ENCODE peak calls at places on chromosomes 12 and 14, in five cellular contexts. C is cardiac muscle cell, F is tibial artery, J is endodermal cell, R is spleen. Q is an unnamed sample. For H3K4me1, the result is how much of the 10 kb centered on the place peaks cover.

GRCh38 chr14:69720912-69721311 is 46.0 kb upstream of the SRSF5 start:
- DNase-seq in C (no peak), F (no peak), J (no peak), R (no peak), Q (no peak)

GRCh38 chr12:106248849-106249371 is 1.1 kb upstream of the CKAP4 start:
- DNase-seq in C (no peak), F (no peak), J (peak), R (peak), Q (no peak)

GRCh38 chr12:116456683-116457082 is 102.5 kb upstream of the MAP1LC3B2 start:
- DNase-seq in C (peak), F (peak), J (peak), R (peak), Q (no peak)

GRCh38 chr12:101713059-101713682 is 15.7 kb downstream of the CHPT1 start:
- DNase-seq in C (peak), F (peak), J (no peak), R (no peak), Q (no peak)

GRCh38 chr12:47777741-47778558 is 4.9 kb downstream of the SLC48A1 start:
- DNase-seq in C (no peak), F (no peak), J (no peak), R (peak), Q (no peak)

GRCh38 chr12:20625531-20625930 is 69.6 kb upstream of the SLCO1C1 start:
- DNase-seq in C (no peak), F (no peak), J (no peak), R (no peak), Q (no peak)

GRCh38 chr12:109715310-109716091 is 1.9 kb downstream of the FAM222A start:
- DNase-seq in C (no peak), F (no peak), J (peak), R (no peak), Q (no peak)

GRCh38 chr14:21092147-21093011 is 6.1 kb downstream of the ZNF219 start:
- DNase-seq in C (peak), F (peak), J (peak), R (peak), Q (no peak)

GRCh38 chr12:121812320-121812871 is 8.6 kb downstream of the SETD1B start:
- DNase-seq in C (peak), F (peak), J (peak), R (peak), Q (peak)

GRCh38 chr14:56561586-56561985 is 18.0 kb upstream of the TMEM260 start:
- DNase-seq in C (no peak), F (no peak), J (no peak), R (no peak), Q (no peak)

GRCh38 chr12:26691234-26691970 is 141.6 kb downstream of the ITPR2 start:
- DNase-seq in C (peak), F (no peak), J (peak), R (no peak), Q (peak)

GRCh38 chr14:36509056-36509917 is 10.7 kb downstream of the NKX2-1 start:
- DNase-seq in C (no peak), F (no peak), J (peak), R (no peak), Q (no peak)

GRCh38 chr14:102930138-102930752 is 7.8 kb downstream of the AMN start:
- DNase-seq in C (peak), F (no peak), J (peak), R (no peak), Q (no peak)

GRCh38 chr14:77848031-77848430 is 48.1 kb downstream of the ADCK1 start:
- DNase-seq in C (no peak), F (no peak), J (no peak), R (no peak), Q (no peak)

GRCh38 chr14:100062602-100063001 is 2.6 kb upstream of the EVL start:
- DNase-seq in C (no peak), F (no peak), J (no peak), R (no peak), Q (no peak)

GRCh38 chr14:100065161-100065871 is at the start of gene EVL:
- DNase-seq in C (peak), F (no peak), J (no peak), R (peak), Q (no peak)

GRCh38 chr14:100065942-100066574 is 836 bp downstream of the EVL start:
- DNase-seq in C (peak), F (no peak), J (no peak), R (peak), Q (no peak)

GRCh38 chr14:100060766-100061165 is 4.5 kb upstream of the EVL start:
- DNase-seq in C (no peak), F (no peak), J (no peak), R (no peak), Q (no peak)

DNA sequence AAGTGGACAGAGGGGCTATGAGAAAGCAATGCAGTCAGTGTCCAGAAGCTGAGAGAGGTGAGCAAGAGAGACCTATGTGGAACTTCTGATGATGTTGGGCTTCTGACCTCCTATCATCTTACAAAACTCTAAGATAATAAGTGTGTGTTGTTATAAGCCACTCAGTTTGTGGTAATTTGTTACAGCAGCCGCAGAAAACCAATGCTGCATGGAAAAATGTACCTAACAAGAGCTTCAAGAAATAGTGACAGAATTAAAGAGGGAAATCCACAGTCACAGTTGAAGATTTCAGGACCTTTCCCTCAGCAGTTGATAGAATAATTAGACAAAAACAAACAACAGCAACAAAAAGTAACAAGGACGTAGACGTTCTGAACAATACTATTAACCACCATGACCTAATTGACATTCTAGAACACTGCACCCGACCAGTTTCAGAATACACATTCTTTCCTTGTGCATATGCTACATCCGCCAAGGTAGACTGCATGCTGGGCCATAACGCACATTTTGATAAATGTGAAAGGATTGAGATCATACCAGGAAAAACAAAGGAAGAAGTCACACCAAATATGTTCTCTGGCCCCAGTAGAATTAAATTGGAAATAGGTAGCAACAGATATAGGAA is 1.8 kb upstream of the EVL start:
- DNase-seq in C (no peak), F (no peak), J (no peak), R (no peak), Q (no peak)
- H3K4me1 ChIP-seq in C (under half), F (under half), J (under half), R (under half), Q (under half)

GRCh38 chr14:65239897-65240296 is 137.6 kb upstream of the MAX start:
- DNase-seq in C (no peak), F (peak), J (no peak), R (no peak), Q (no peak)

GRCh38 chr14:65241125-65241752 is 138.9 kb upstream of the MAX start:
- DNase-seq in C (no peak), F (no peak), J (no peak), R (no peak), Q (no peak)

GRCh38 chr14:65239143-65239672 is 136.9 kb upstream of the MAX start:
- DNase-seq in C (peak), F (peak), J (no peak), R (no peak), Q (no peak)

GRCh38 chr14:65243766-65244442 is 141.6 kb upstream of the MAX start:
- DNase-seq in C (no peak), F (peak), J (no peak), R (no peak), Q (no peak)

DNA sequence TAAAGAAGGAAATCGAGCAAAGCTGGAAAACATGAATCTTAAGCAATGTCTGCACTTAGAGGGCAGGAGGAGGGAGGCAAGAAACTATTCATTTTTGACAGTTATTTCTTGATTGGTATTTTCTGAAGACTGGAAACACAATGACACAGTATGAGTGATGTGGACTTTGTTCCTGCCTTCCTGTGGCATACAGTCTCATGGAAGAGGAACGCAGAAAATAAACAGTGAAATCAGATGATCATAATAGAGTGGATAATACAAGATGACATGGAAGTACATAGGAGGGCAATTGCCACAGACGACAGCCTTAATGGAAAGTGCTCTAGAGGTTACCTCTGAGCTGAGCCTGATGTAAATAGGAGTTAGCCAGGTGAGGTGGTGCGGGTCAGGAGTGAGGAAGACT is 140.4 kb upstream of the MAX start:
- DNase-seq in C (no peak), F (peak), J (no peak), R (no peak), Q (no peak)
- TF ChIP-seq CTCF in C (no peak), F (no peak), J (no peak), R (no peak), Q (no peak)

DNA sequence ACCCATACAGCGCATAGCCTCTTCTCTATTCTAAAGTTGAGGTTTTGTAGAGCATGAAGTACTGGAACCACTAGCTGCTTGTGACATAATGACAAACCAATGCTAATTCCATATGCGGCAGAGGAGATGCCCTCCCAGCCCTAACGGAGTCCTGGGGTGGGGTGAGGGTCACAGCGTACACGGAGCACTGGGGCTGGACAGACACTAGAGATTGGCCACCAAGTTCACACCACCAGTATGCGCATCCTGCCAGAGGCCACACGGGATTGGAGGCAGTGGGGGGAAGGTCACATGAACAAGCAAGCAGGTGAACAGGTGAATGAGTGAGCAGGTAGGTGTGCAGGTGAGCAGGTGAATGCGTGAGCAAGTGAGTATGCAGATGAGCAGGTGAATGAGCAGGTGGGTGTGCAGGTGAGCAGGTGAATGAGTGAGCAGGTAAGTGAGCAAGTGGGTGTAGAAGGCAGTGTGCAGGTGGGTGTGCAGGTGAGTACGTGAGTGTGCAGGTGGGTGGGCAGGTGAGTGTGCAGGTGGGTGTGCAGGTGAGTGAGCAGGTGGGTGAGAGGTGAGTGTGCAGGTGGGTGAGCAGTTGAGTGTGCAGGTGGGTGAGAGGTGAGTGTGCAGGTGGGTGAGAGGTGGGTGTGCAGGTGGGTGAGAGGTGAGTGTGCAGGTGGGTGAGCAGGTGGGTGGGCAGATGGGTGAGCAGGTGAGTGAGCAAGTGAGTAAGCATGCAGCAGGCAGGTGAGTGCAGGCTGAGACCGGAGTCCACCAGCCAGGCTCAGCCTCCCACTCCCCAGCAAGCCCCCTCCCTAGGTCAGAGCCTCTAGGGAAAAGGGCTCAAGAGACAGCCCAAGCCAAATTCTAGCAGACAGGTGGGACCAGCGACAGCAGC is 52.7 kb downstream of the CCDC85C start:
- DNase-seq in C (no peak), F (no peak), J (no peak), R (no peak), Q (no peak)
- H3K4me1 ChIP-seq in C (under half), F (under half), J (under half), R (under half), Q (under half)

GRCh38 chr14:80419339-80419738 is 208.0 kb upstream of the DIO2 start:
- DNase-seq in C (no peak), F (no peak), J (no peak), R (no peak), Q (no peak)

GRCh38 chr14:80419769-80420168 is 208.5 kb upstream of the DIO2 start:
- DNase-seq in C (no peak), F (no peak), J (no peak), R (no peak), Q (no peak)

GRCh38 chr14:80415636-80416035 is 204.3 kb upstream of the DIO2 start:
- DNase-seq in C (no peak), F (no peak), J (no peak), R (no peak), Q (no peak)

GRCh38 chr14:80414080-80414479 is 202.8 kb upstream of the DIO2 start:
- DNase-seq in C (no peak), F (no peak), J (no peak), R (no peak), Q (no peak)
- TF ChIP-seq CTCF in C (no peak), F (no peak), J (no peak), R (no peak), Q (no peak)

GRCh38 chr14:75299576-75299975 is 20.9 kb downstream of the FOS start:
- DNase-seq in C (no peak), F (no peak), J (no peak), R (no peak), Q (no peak)

GRCh38 chr14:75299064-75299463 is 20.4 kb downstream of the FOS start:
- DNase-seq in C (no peak), F (peak), J (no peak), R (no peak), Q (no peak)

GRCh38 chr14:75295491-75296338 is 17.1 kb downstream of the FOS start:
- DNase-seq in C (peak), F (peak), J (peak), R (peak), Q (no peak)

GRCh38 chr14:75298187-75298985 is 19.8 kb downstream of the FOS start:
- DNase-seq in C (no peak), F (peak), J (no peak), R (peak), Q (peak)

GRCh38 chr14:75297417-75298040 is 18.9 kb downstream of the FOS start:
- DNase-seq in C (no peak), F (peak), J (no peak), R (no peak), Q (no peak)
- H3K4me1 ChIP-seq in C (under half), F (under half), J (under half), R (under half), Q (under half)

GRCh38 chr14:99609245-99610117 is 5.5 kb upstream of the CCDC85C start:
- DNase-seq in C (peak), F (no peak), J (no peak), R (no peak), Q (no peak)
- TF ChIP-seq CTCF in C (no peak), F (no peak), J (peak), R (no peak), Q (peak)

GRCh38 chr12:117761528-117762100 is 207.2 kb downstream of the KSR2 start:
- DNase-seq in C (no peak), F (no peak), J (no peak), R (no peak), Q (no peak)
- H3K4me1 ChIP-seq in C (under half), F (under half), J (under half), R (under half), Q (under half)

GRCh38 chr12:104181313-104181712 is 34.3 kb upstream of the TXNRD1 start:
- DNase-seq in C (no peak), F (no peak), J (peak), R (no peak), Q (no peak)

GRCh38 chr12:104177336-104177662 is 38.3 kb upstream of the TXNRD1 start:
- DNase-seq in C (no peak), F (no peak), J (no peak), R (no peak), Q (no peak)

GRCh38 chr12:104180389-104180788 is 35.2 kb upstream of the TXNRD1 start:
- DNase-seq in C (no peak), F (no peak), J (no peak), R (no peak), Q (no peak)

GRCh38 chr12:104175726-104176247 is 37.8 kb upstream of the NFYB start:
- DNase-seq in C (no peak), F (no peak), J (no peak), R (no peak), Q (no peak)

GRCh38 chr12:104177663-104178501 is 37.7 kb upstream of the TXNRD1 start:
- DNase-seq in C (no peak), F (peak), J (no peak), R (no peak), Q (no peak)
- TF ChIP-seq CTCF in C (peak), F (no peak), J (no peak), R (no peak), Q (peak)

Q was measured in RWPE2.